ENCODE peak calls at places on chromosome 4, in five cellular contexts. E is heart right ventricle, W is GM23338, D is psoas muscle, N is colonic mucosa. Q is an unnamed sample. For H3K36me3, the result is how much of the 10 kb centered on the place peaks cover.

GRCh38 chr4:165398570-165398969 is 19.8 kb downstream of the CPE start:
- DNase-seq in E (no peak), W (peak), D (no peak), N (no peak), Q (no peak)

GRCh38 chr4:74316397-74316796 is 8.1 kb downstream of the EPGN start:
- DNase-seq in E (no peak), W (peak), D (no peak), N (no peak), Q (no peak)

GRCh38 chr4:138887341-138887740 is 128.2 kb upstream of the NOCT start:
- DNase-seq in E (no peak), W (no peak), D (no peak), N (no peak), Q (no peak)

GRCh38 chr4:183828839-183829238 is 76.3 kb upstream of the STOX2 start:
- DNase-seq in E (no peak), W (no peak), D (no peak), N (no peak), Q (no peak)

GRCh38 chr4:110088670-110089069 is 109.7 kb downstream of the ELOVL6 start:
- DNase-seq in E (no peak), W (peak), D (no peak), N (no peak), Q (peak)

GRCh38 chr4:1598206-1598605 is 85.9 kb downstream of the FAM53A start:
- DNase-seq in E (peak), W (no peak), D (no peak), N (no peak), Q (no peak)

GRCh38 chr4:168480991-168481588 is 798 bp upstream of the DDX60L start:
- DNase-seq in E (no peak), W (no peak), D (no peak), N (peak), Q (no peak)

GRCh38 chr4:104211657-104212056 is 283.0 kb downstream of the CXXC4 start:
- DNase-seq in E (no peak), W (no peak), D (no peak), N (no peak), Q (no peak)

GRCh38 chr4:124631760-124632159 is 80.8 kb downstream of the ANKRD50 start:
- DNase-seq in E (no peak), W (no peak), D (peak), N (peak), Q (peak)

GRCh38 chr4:30719363-30720020 is 677 bp upstream of the PCDH7 start:
- DNase-seq in E (peak), W (peak), D (peak), N (peak), Q (no peak)

GRCh38 chr4:120520761-120521160 is 401.8 kb downstream of the PRDM5 start:
- DNase-seq in E (no peak), W (no peak), D (no peak), N (no peak), Q (no peak)

GRCh38 chr4:150577786-150578185 is 4.2 kb upstream of the MAB21L2 start:
- DNase-seq in E (no peak), W (no peak), D (no peak), N (no peak), Q (no peak)

GRCh38 chr4:113505057-113505456 is 256.5 kb downstream of the CAMK2D start:
- DNase-seq in E (no peak), W (no peak), D (no peak), N (no peak), Q (no peak)

GRCh38 chr4:138706206-138706605 is 309.4 kb upstream of the NOCT start:
- DNase-seq in E (no peak), W (no peak), D (no peak), N (no peak), Q (no peak)

GRCh38 chr4:189090174-189090814 is 850.4 kb upstream of the FRG1 start:
- DNase-seq in E (no peak), W (peak), D (no peak), N (no peak), Q (no peak)

GRCh38 chr4:126647756-126648396 is 984.9 kb upstream of the INTU start:
- DNase-seq in E (no peak), W (no peak), D (no peak), N (no peak), Q (no peak)

GRCh38 chr4:116811730-116812129 is 273.6 kb downstream of the TRAM1L1 start:
- DNase-seq in E (no peak), W (no peak), D (no peak), N (no peak), Q (no peak)

GRCh38 chr4:121977251-121978168 is 25.6 kb upstream of the TRPC3 start:
- DNase-seq in E (no peak), W (no peak), D (no peak), N (no peak), Q (no peak)

GRCh38 chr4:148634476-148634875 is 192.3 kb upstream of the NR3C2 start:
- DNase-seq in E (no peak), W (no peak), D (no peak), N (peak), Q (no peak)

GRCh38 chr4:172895699-172896098 is 272.9 kb upstream of the GALNT7 start:
- DNase-seq in E (no peak), W (no peak), D (no peak), N (no peak), Q (no peak)

GRCh38 chr4:25900901-25901500 is 13.0 kb upstream of the SMIM20 start:
- DNase-seq in E (peak), W (no peak), D (no peak), N (no peak), Q (no peak)

GRCh38 chr4:1187182-1187581 is 14.8 kb upstream of the SPON2 start:
- DNase-seq in E (no peak), W (no peak), D (no peak), N (peak), Q (no peak)

GRCh38 chr4:69830529-69831269 is 29.2 kb downstream of the SULT1E1 start:
- DNase-seq in E (no peak), W (peak), D (no peak), N (peak), Q (no peak)

GRCh38 chr4:24513718-24514117 is 70.6 kb downstream of the DHX15 start:
- DNase-seq in E (no peak), W (no peak), D (no peak), N (no peak), Q (no peak)

GRCh38 chr4:7893539-7893938 is 46.1 kb downstream of the AFAP1 start:
- DNase-seq in E (no peak), W (no peak), D (no peak), N (no peak), Q (no peak)
- H3K27ac ChIP-seq in E (no peak), W (no peak), D (no peak), N (no peak), Q (peak)

GRCh38 chr4:145776208-145776607 is 96.3 kb downstream of the C4orf51 start:
- DNase-seq in E (no peak), W (no peak), D (no peak), N (no peak), Q (no peak)
- H3K36me3 ChIP-seq in E (half or more), W (under half), D (under half), N (under half), Q (under half)

GRCh38 chr4:143380651-143381050 is 44.0 kb downstream of the GAB1 start:
- DNase-seq in E (no peak), W (no peak), D (no peak), N (no peak), Q (no peak)

GRCh38 chr4:143386812-143387211 is 50.1 kb downstream of the GAB1 start:
- DNase-seq in E (no peak), W (peak), D (no peak), N (no peak), Q (no peak)

GRCh38 chr4:143384381-143384994 is 47.8 kb downstream of the GAB1 start:
- DNase-seq in E (no peak), W (no peak), D (peak), N (no peak), Q (no peak)

GRCh38 chr4:143381171-143382118 is 44.8 kb downstream of the GAB1 start:
- DNase-seq in E (peak), W (peak), D (peak), N (peak), Q (no peak)

GRCh38 chr4:143382539-143382938 is 45.9 kb downstream of the GAB1 start:
- DNase-seq in E (no peak), W (no peak), D (no peak), N (no peak), Q (no peak)
- H3K27ac ChIP-seq in E (peak), W (no peak), D (peak), N (peak), Q (peak)

GRCh38 chr4:82823062-82823461 is 24.5 kb upstream of the SCD5 start:
- DNase-seq in E (no peak), W (no peak), D (no peak), N (no peak), Q (no peak)
- H3K36me3 ChIP-seq in E (half or more), W (half or more), D (under half), N (under half), Q (under half)

Q was measured in keratinocyte.